ENCODE peak calls at places on chromosome 1, in eight cellular contexts. One of them, this sample, is unnamed.

GRCh38 chr1:99737016-99737415 is 29.4 kb downstream of the FRRS1 start:
- DNase-seq in left cardiac atrium: no peak
- DNase-seq in small intestine: peak
- DNase-seq in K562: peak
- DNase-seq in kidney tubule cell: peak
- DNase-seq in iris pigment epithelial cell: peak
- DNase-seq in aorta: no peak
- DNase-seq in NCI-H2029: no peak
- DNase-seq in this sample: peak

GRCh38 chr1:173430707-173431662 is 46.1 kb upstream of the PRDX6 start:
- DNase-seq in left cardiac atrium: peak
- DNase-seq in small intestine: peak
- DNase-seq in K562: peak
- DNase-seq in kidney tubule cell: peak
- DNase-seq in iris pigment epithelial cell: peak
- DNase-seq in aorta: peak
- DNase-seq in NCI-H2029: peak
- DNase-seq in this sample: peak

GRCh38 chr1:204080163-204080903 is 7.4 kb downstream of the SOX13 start:
- DNase-seq in left cardiac atrium: peak
- DNase-seq in small intestine: peak
- DNase-seq in K562: peak
- DNase-seq in kidney tubule cell: peak
- DNase-seq in iris pigment epithelial cell: peak
- DNase-seq in aorta: peak
- DNase-seq in NCI-H2029: peak
- DNase-seq in this sample: peak

GRCh38 chr1:182930985-182931384 is 22.0 kb downstream of the SHCBP1L start:
- DNase-seq in left cardiac atrium: no peak
- DNase-seq in small intestine: no peak
- DNase-seq in K562: no peak
- DNase-seq in kidney tubule cell: no peak
- DNase-seq in iris pigment epithelial cell: no peak
- DNase-seq in aorta: no peak
- DNase-seq in NCI-H2029: no peak
- DNase-seq in this sample: no peak

GRCh38 chr1:55124470-55124869 is 85.1 kb downstream of the PCSK9 start:
- DNase-seq in left cardiac atrium: no peak
- DNase-seq in small intestine: no peak
- DNase-seq in K562: no peak
- DNase-seq in kidney tubule cell: no peak
- DNase-seq in iris pigment epithelial cell: no peak
- DNase-seq in aorta: no peak
- DNase-seq in NCI-H2029: no peak
- DNase-seq in this sample: no peak

GRCh38 chr1:165668184-165668583 is 30.2 kb downstream of the ALDH9A1 start:
- DNase-seq in left cardiac atrium: no peak
- DNase-seq in small intestine: no peak
- DNase-seq in K562: no peak
- DNase-seq in kidney tubule cell: no peak
- DNase-seq in iris pigment epithelial cell: no peak
- DNase-seq in aorta: no peak
- DNase-seq in NCI-H2029: no peak
- DNase-seq in this sample: no peak

GRCh38 chr1:60342569-60342968 is 269.0 kb upstream of the C1orf87 start:
- DNase-seq in left cardiac atrium: no peak
- DNase-seq in small intestine: no peak
- DNase-seq in K562: no peak
- DNase-seq in kidney tubule cell: peak
- DNase-seq in iris pigment epithelial cell: no peak
- DNase-seq in aorta: no peak
- DNase-seq in NCI-H2029: no peak
- DNase-seq in this sample: no peak

GRCh38 chr1:89552481-89553194 is 28.0 kb downstream of the LRRC8B start:
- DNase-seq in left cardiac atrium: no peak
- DNase-seq in small intestine: peak
- DNase-seq in K562: no peak
- DNase-seq in kidney tubule cell: peak
- DNase-seq in iris pigment epithelial cell: peak
- DNase-seq in aorta: no peak
- DNase-seq in NCI-H2029: peak
- DNase-seq in this sample: peak

GRCh38 chr1:180581635-180582039 is 22.9 kb downstream of the OVAAL start:
- DNase-seq in left cardiac atrium: no peak
- DNase-seq in small intestine: no peak
- DNase-seq in K562: peak
- DNase-seq in kidney tubule cell: no peak
- DNase-seq in iris pigment epithelial cell: peak
- DNase-seq in aorta: no peak
- DNase-seq in NCI-H2029: no peak
- DNase-seq in this sample: no peak

GRCh38 chr1:44033756-44034155 is 2.5 kb upstream of the SLC6A9 start:
- DNase-seq in left cardiac atrium: no peak
- DNase-seq in small intestine: no peak
- DNase-seq in K562: no peak
- DNase-seq in kidney tubule cell: no peak
- DNase-seq in iris pigment epithelial cell: no peak
- DNase-seq in aorta: no peak
- DNase-seq in NCI-H2029: no peak
- DNase-seq in this sample: no peak

GRCh38 chr1:165483412-165483811 is 38.5 kb upstream of the RXRG start:
- DNase-seq in left cardiac atrium: no peak
- DNase-seq in small intestine: no peak
- DNase-seq in K562: no peak
- DNase-seq in kidney tubule cell: no peak
- DNase-seq in iris pigment epithelial cell: no peak
- DNase-seq in aorta: no peak
- DNase-seq in NCI-H2029: no peak
- DNase-seq in this sample: no peak

GRCh38 chr1:216045400-216045799 is 377.8 kb downstream of the USH2A start:
- DNase-seq in left cardiac atrium: no peak
- DNase-seq in small intestine: no peak
- DNase-seq in K562: no peak
- DNase-seq in kidney tubule cell: peak
- DNase-seq in iris pigment epithelial cell: peak
- DNase-seq in aorta: no peak
- DNase-seq in NCI-H2029: no peak
- DNase-seq in this sample: peak

GRCh38 chr1:21508580-21509350 is 458 bp upstream of the ALPL start:
- DNase-seq in left cardiac atrium: peak
- DNase-seq in small intestine: peak
- DNase-seq in K562: peak
- DNase-seq in kidney tubule cell: peak
- DNase-seq in iris pigment epithelial cell: peak
- DNase-seq in aorta: peak
- DNase-seq in NCI-H2029: peak
- DNase-seq in this sample: peak

GRCh38 chr1:39653546-39654031 is 14.1 kb upstream of the HEYL start:
- DNase-seq in left cardiac atrium: peak
- DNase-seq in small intestine: peak
- DNase-seq in K562: peak
- DNase-seq in kidney tubule cell: peak
- DNase-seq in iris pigment epithelial cell: peak
- DNase-seq in aorta: peak
- DNase-seq in NCI-H2029: peak
- DNase-seq in this sample: peak

GRCh38 chr1:2353907-2354438 is 37.4 kb downstream of the MORN1 start:
- DNase-seq in left cardiac atrium: no peak
- DNase-seq in small intestine: no peak
- DNase-seq in K562: no peak
- DNase-seq in kidney tubule cell: no peak
- DNase-seq in iris pigment epithelial cell: no peak
- DNase-seq in aorta: no peak
- DNase-seq in NCI-H2029: no peak
- DNase-seq in this sample: no peak

GRCh38 chr1:157157481-157158190 is 19.4 kb upstream of the ETV3 start:
- DNase-seq in left cardiac atrium: no peak
- DNase-seq in small intestine: no peak
- DNase-seq in K562: no peak
- DNase-seq in kidney tubule cell: no peak
- DNase-seq in iris pigment epithelial cell: peak
- DNase-seq in aorta: no peak
- DNase-seq in NCI-H2029: no peak
- DNase-seq in this sample: no peak

GRCh38 chr1:22712502-22713271 is 2.0 kb downstream of the EPHB2 start:
- DNase-seq in left cardiac atrium: no peak
- DNase-seq in small intestine: peak
- DNase-seq in K562: no peak
- DNase-seq in kidney tubule cell: no peak
- DNase-seq in iris pigment epithelial cell: peak
- DNase-seq in aorta: no peak
- DNase-seq in NCI-H2029: no peak
- DNase-seq in this sample: no peak

GRCh38 chr1:30450818-30451233 is 272.6 kb downstream of the MATN1 start:
- DNase-seq in left cardiac atrium: no peak
- DNase-seq in small intestine: no peak
- DNase-seq in K562: no peak
- DNase-seq in kidney tubule cell: no peak
- DNase-seq in iris pigment epithelial cell: no peak
- DNase-seq in aorta: no peak
- DNase-seq in NCI-H2029: no peak
- DNase-seq in this sample: no peak

GRCh38 chr1:204216880-204217647 is 3.3 kb upstream of the GOLT1A start:
- DNase-seq in left cardiac atrium: no peak
- DNase-seq in small intestine: no peak
- DNase-seq in K562: no peak
- DNase-seq in kidney tubule cell: no peak
- DNase-seq in iris pigment epithelial cell: no peak
- DNase-seq in aorta: no peak
- DNase-seq in NCI-H2029: no peak
- DNase-seq in this sample: no peak

GRCh38 chr1:52633291-52633754 is 355 bp downstream of the SHISAL2A start:
- DNase-seq in left cardiac atrium: no peak
- DNase-seq in small intestine: no peak
- DNase-seq in K562: no peak
- DNase-seq in kidney tubule cell: no peak
- DNase-seq in iris pigment epithelial cell: no peak
- DNase-seq in aorta: no peak
- DNase-seq in NCI-H2029: no peak
- DNase-seq in this sample: no peak

GRCh38 chr1:8687539-8687938 is 129.9 kb downstream of the RERE start:
- DNase-seq in left cardiac atrium: no peak
- DNase-seq in small intestine: no peak
- DNase-seq in K562: no peak
- DNase-seq in kidney tubule cell: no peak
- DNase-seq in iris pigment epithelial cell: no peak
- DNase-seq in aorta: no peak
- DNase-seq in NCI-H2029: no peak
- DNase-seq in this sample: no peak

This sample was measured in ACHN.